ENCODE peak calls at places on chromosomes 3 and 15, in six cellular contexts. T is effector CD4-positive, alpha-beta T cell; H is coronary artery; K is erythroblast; Z is NCI-H2171; U is posterior cingulate gyrus. W is an unnamed sample.

GRCh38 chr15:70299931-70300858 is 202.5 kb upstream of the TLE3 start:
- DNase-seq in T (peak), H (no peak), K (no peak), Z (no peak), U (no peak), W (no peak)

GRCh38 chr3:148710665-148711064 is 13.0 kb downstream of the AGTR1 start:
- DNase-seq in T (no peak), H (no peak), K (no peak), Z (no peak), U (no peak), W (no peak)

GRCh38 chr3:124386006-124386405 is 344.2 kb upstream of the UMPS start:
- DNase-seq in T (no peak), H (no peak), K (no peak), Z (no peak), U (no peak), W (no peak)

GRCh38 chr3:115052906-115053305 is 94.2 kb downstream of the ZBTB20 start:
- DNase-seq in T (no peak), H (no peak), K (no peak), Z (no peak), U (no peak), W (no peak)

GRCh38 chr15:80787238-80787805 is 8.2 kb downstream of the CEMIP start:
- DNase-seq in T (no peak), H (no peak), K (no peak), Z (no peak), U (no peak), W (no peak)

GRCh38 chr15:75723171-75723846 is 10.7 kb upstream of the CSPG4 start:
- DNase-seq in T (no peak), H (no peak), K (no peak), Z (peak), U (no peak), W (no peak)

GRCh38 chr15:42058791-42059190 is 35.6 kb downstream of the PLA2G4D start:
- DNase-seq in T (no peak), H (peak), K (no peak), Z (no peak), U (no peak), W (no peak)

GRCh38 chr3:168249048-168249538 is 153.4 kb upstream of the GOLIM4 start:
- DNase-seq in T (no peak), H (no peak), K (peak), Z (peak), U (no peak), W (peak)

GRCh38 chr15:92907229-92907628 is 7.1 kb downstream of the CHD2 start:
- DNase-seq in T (no peak), H (no peak), K (peak), Z (no peak), U (no peak), W (no peak)

GRCh38 chr3:159882367-159882766 is 106.3 kb upstream of the IL12A start:
- DNase-seq in T (no peak), H (no peak), K (no peak), Z (no peak), U (no peak), W (no peak)

GRCh38 chr3:63912768-63913588 is 795 bp upstream of the SCAANT1 start:
- DNase-seq in T (peak), H (peak), K (peak), Z (no peak), U (peak), W (peak)

GRCh38 chr3:71536376-71536965 is 47.1 kb downstream of the FOXP1 start:
- DNase-seq in T (no peak), H (no peak), K (no peak), Z (no peak), U (no peak), W (peak)

GRCh38 chr3:15099364-15100098 is 583 bp upstream of the RBSN start:
- DNase-seq in T (peak), H (no peak), K (no peak), Z (no peak), U (peak), W (no peak)

GRCh38 chr3:182508896-182509295 is 284.4 kb upstream of the ATP11B start:
- DNase-seq in T (no peak), H (no peak), K (no peak), Z (no peak), U (no peak), W (no peak)

GRCh38 chr15:60528530-60528929 is 49.6 kb upstream of the ICE2 start:
- DNase-seq in T (peak), H (no peak), K (peak), Z (no peak), U (no peak), W (no peak)

GRCh38 chr3:39121626-39122025 is 14.1 kb downstream of the TTC21A start:
- DNase-seq in T (no peak), H (no peak), K (no peak), Z (no peak), U (no peak), W (no peak)

GRCh38 chr15:26438316-26438715 is 334.6 kb downstream of the GABRB3 start:
- DNase-seq in T (no peak), H (no peak), K (no peak), Z (no peak), U (no peak), W (no peak)

GRCh38 chr15:72445426-72445825 is 28.7 kb upstream of the ARIH1 start:
- DNase-seq in T (no peak), H (no peak), K (no peak), Z (peak), U (no peak), W (no peak)

GRCh38 chr3:120177907-120178306 is 83.7 kb upstream of the GSK3B start:
- DNase-seq in T (no peak), H (no peak), K (no peak), Z (no peak), U (no peak), W (peak)

W was measured in AG08396.